ENCODE peak calls at places on chromosome 2, in seven cellular contexts. G is activated CD4-positive, alpha-beta T cell treated with anti-CD3 and anti-CD28 coated beads, Interleukin-2, amount 10 ng/mL, durations not matched to agents 7 days and 5 days; M is pons; W is kidney epithelial cell; D is heart right ventricle; Q is A549; Z is iris pigment epithelial cell. T is an unnamed sample.

GRCh38 chr2:215430528-215431187 is 5.2 kb downstream of the FN1 start:
- DNase-seq in G (no peak), M (no peak), W (no peak), D (no peak), Q (no peak), Z (peak; percentile 68), T (no peak)

GRCh38 chr2:197204855-197205254 is 105.7 kb downstream of the ANKRD44 start:
- DNase-seq in G (no peak), M (no peak), W (no peak), D (no peak), Q (no peak), Z (no peak), T (no peak)

GRCh38 chr2:45024600-45025291 is 15.5 kb upstream of the SIX2 start:
- DNase-seq in G (no peak), M (no peak), W (peak; percentile 74), D (no peak), Q (peak; percentile 89), Z (peak; percentile 80), T (peak; percentile 86)

GRCh38 chr2:150997066-150997465 is 264.6 kb downstream of the RBM43 start:
- DNase-seq in G (no peak), M (no peak), W (no peak), D (no peak), Q (no peak), Z (no peak), T (no peak)

GRCh38 chr2:21270083-21270491 is 146.3 kb downstream of the TDRD15 start:
- DNase-seq in G (no peak), M (no peak), W (no peak), D (no peak), Q (no peak), Z (no peak), T (no peak)

GRCh38 chr2:231904161-231904611 is 22.0 kb downstream of the NPPC start:
- DNase-seq in G (no peak), M (no peak), W (no peak), D (no peak), Q (no peak), Z (no peak), T (no peak)

GRCh38 chr2:86703704-86704370 is 16.3 kb upstream of the RMND5A start:
- DNase-seq in G (no peak), M (peak; percentile 37), W (no peak), D (peak; percentile 57), Q (peak; percentile 77), Z (peak; percentile 49), T (no peak)

GRCh38 chr2:56088411-56088810 is 95.4 kb upstream of the CCDC85A start:
- DNase-seq in G (no peak), M (no peak), W (no peak), D (no peak), Q (no peak), Z (peak; percentile 10), T (no peak)

GRCh38 chr2:71880846-71881610 is 266.6 kb downstream of the CYP26B1 start:
- DNase-seq in G (no peak), M (no peak), W (no peak), D (no peak), Q (peak; percentile 47), Z (peak; percentile 79), T (no peak)

GRCh38 chr2:235665656-235666239 is 171.9 kb downstream of the AGAP1 start:
- DNase-seq in G (no peak), M (no peak), W (no peak), D (no peak), Q (no peak), Z (no peak), T (no peak)

T was measured in retinal pigment epithelial cell.